ENCODE peak calls at places on chromosome 5, in nine cellular contexts. One of them, this sample, is unnamed.

GRCh38 chr5:92941806-92942205 is 639.2 kb downstream of the NR2F1-AS1 start:
- DNase-seq in NCI-H2081: no peak
- DNase-seq in cardiac fibroblast: no peak
- DNase-seq in amygdala: no peak
- DNase-seq in activated CD8-positive, alpha-beta T cell treated with anti-CD3 and anti-CD28 coated beads, Interleukin-2, amount 10 ng/mL, durations not matched to agents 7 days and 5 days: no peak
- DNase-seq in H9: no peak
- DNase-seq in AML-193: no peak
- DNase-seq in H7: no peak
- DNase-seq in upper lobe of right lung: no peak
- DNase-seq in this sample: no peak

GRCh38 chr5:170681013-170681433 is 102.5 kb upstream of the GABRP start:
- DNase-seq in NCI-H2081: no peak
- DNase-seq in cardiac fibroblast: peak; percentile 35
- DNase-seq in amygdala: no peak
- DNase-seq in activated CD8-positive, alpha-beta T cell treated with anti-CD3 and anti-CD28 coated beads, Interleukin-2, amount 10 ng/mL, durations not matched to agents 7 days and 5 days: peak; percentile 84
- DNase-seq in H9: peak; percentile 83
- DNase-seq in AML-193: no peak
- DNase-seq in H7: peak; percentile 83
- DNase-seq in upper lobe of right lung: no peak
- DNase-seq in this sample: no peak

GRCh38 chr5:176995896-176996767 is 10.4 kb downstream of the UIMC1 start:
- DNase-seq in NCI-H2081: no peak
- DNase-seq in cardiac fibroblast: peak; percentile 86
- DNase-seq in amygdala: no peak
- DNase-seq in activated CD8-positive, alpha-beta T cell treated with anti-CD3 and anti-CD28 coated beads, Interleukin-2, amount 10 ng/mL, durations not matched to agents 7 days and 5 days: no peak
- DNase-seq in H9: no peak
- DNase-seq in AML-193: no peak
- DNase-seq in H7: no peak
- DNase-seq in upper lobe of right lung: no peak
- DNase-seq in this sample: no peak

GRCh38 chr5:11733185-11733839 is 170.9 kb downstream of the CTNND2 start:
- DNase-seq in NCI-H2081: no peak
- DNase-seq in cardiac fibroblast: no peak
- DNase-seq in amygdala: no peak
- DNase-seq in activated CD8-positive, alpha-beta T cell treated with anti-CD3 and anti-CD28 coated beads, Interleukin-2, amount 10 ng/mL, durations not matched to agents 7 days and 5 days: no peak
- DNase-seq in H9: no peak
- DNase-seq in AML-193: no peak
- DNase-seq in H7: no peak
- DNase-seq in upper lobe of right lung: no peak
- DNase-seq in this sample: no peak

GRCh38 chr5:135814254-135814653 is 20.2 kb upstream of the SLC25A48 start:
- DNase-seq in NCI-H2081: no peak
- DNase-seq in cardiac fibroblast: no peak
- DNase-seq in amygdala: no peak
- DNase-seq in activated CD8-positive, alpha-beta T cell treated with anti-CD3 and anti-CD28 coated beads, Interleukin-2, amount 10 ng/mL, durations not matched to agents 7 days and 5 days: no peak
- DNase-seq in H9: no peak
- DNase-seq in AML-193: no peak
- DNase-seq in H7: no peak
- DNase-seq in upper lobe of right lung: no peak
- DNase-seq in this sample: peak; percentile 44

GRCh38 chr5:90932052-90932699 is 373.6 kb downstream of the ADGRV1 start:
- DNase-seq in NCI-H2081: peak; percentile 62
- DNase-seq in cardiac fibroblast: peak; percentile 80
- DNase-seq in amygdala: no peak
- DNase-seq in activated CD8-positive, alpha-beta T cell treated with anti-CD3 and anti-CD28 coated beads, Interleukin-2, amount 10 ng/mL, durations not matched to agents 7 days and 5 days: peak; percentile 56
- DNase-seq in H9: peak; percentile 51
- DNase-seq in AML-193: peak; percentile 39
- DNase-seq in H7: peak; percentile 63
- DNase-seq in upper lobe of right lung: no peak
- DNase-seq in this sample: no peak

GRCh38 chr5:73031839-73032238 is 76.0 kb downstream of the FCHO2 start:
- DNase-seq in NCI-H2081: peak; percentile 71
- DNase-seq in cardiac fibroblast: peak; percentile 73
- DNase-seq in amygdala: no peak
- DNase-seq in activated CD8-positive, alpha-beta T cell treated with anti-CD3 and anti-CD28 coated beads, Interleukin-2, amount 10 ng/mL, durations not matched to agents 7 days and 5 days: no peak
- DNase-seq in H9: no peak
- DNase-seq in AML-193: no peak
- DNase-seq in H7: no peak
- DNase-seq in upper lobe of right lung: no peak
- DNase-seq in this sample: no peak

GRCh38 chr5:134784946-134785620 is 26.5 kb downstream of the DDX46 start:
- DNase-seq in NCI-H2081: no peak
- DNase-seq in cardiac fibroblast: peak; percentile 7
- DNase-seq in amygdala: no peak
- DNase-seq in activated CD8-positive, alpha-beta T cell treated with anti-CD3 and anti-CD28 coated beads, Interleukin-2, amount 10 ng/mL, durations not matched to agents 7 days and 5 days: no peak
- DNase-seq in H9: no peak
- DNase-seq in AML-193: no peak
- DNase-seq in H7: peak; percentile 17
- DNase-seq in upper lobe of right lung: no peak
- DNase-seq in this sample: no peak

GRCh38 chr5:151080620-151081425 is at the start of gene TNIP1:
- DNase-seq in NCI-H2081: peak; percentile 81
- DNase-seq in cardiac fibroblast: peak; percentile 94
- DNase-seq in amygdala: peak; percentile 82
- DNase-seq in activated CD8-positive, alpha-beta T cell treated with anti-CD3 and anti-CD28 coated beads, Interleukin-2, amount 10 ng/mL, durations not matched to agents 7 days and 5 days: peak; percentile 93
- DNase-seq in H9: peak; percentile 81
- DNase-seq in AML-193: peak; percentile 74
- DNase-seq in H7: peak; percentile 97
- DNase-seq in upper lobe of right lung: peak; percentile 97
- DNase-seq in this sample: peak; percentile 99

GRCh38 chr5:65774346-65774745 is 52.3 kb downstream of the NLN start:
- DNase-seq in NCI-H2081: no peak
- DNase-seq in cardiac fibroblast: peak; percentile 66
- DNase-seq in amygdala: no peak
- DNase-seq in activated CD8-positive, alpha-beta T cell treated with anti-CD3 and anti-CD28 coated beads, Interleukin-2, amount 10 ng/mL, durations not matched to agents 7 days and 5 days: no peak
- DNase-seq in H9: no peak
- DNase-seq in AML-193: no peak
- DNase-seq in H7: no peak
- DNase-seq in upper lobe of right lung: no peak
- DNase-seq in this sample: no peak

GRCh38 chr5:107512029-107512428 is 158.7 kb downstream of the EFNA5 start:
- DNase-seq in NCI-H2081: no peak
- DNase-seq in cardiac fibroblast: no peak
- DNase-seq in amygdala: no peak
- DNase-seq in activated CD8-positive, alpha-beta T cell treated with anti-CD3 and anti-CD28 coated beads, Interleukin-2, amount 10 ng/mL, durations not matched to agents 7 days and 5 days: no peak
- DNase-seq in H9: peak; percentile 72
- DNase-seq in AML-193: no peak
- DNase-seq in H7: peak; percentile 24
- DNase-seq in upper lobe of right lung: no peak
- DNase-seq in this sample: no peak

GRCh38 chr5:157359350-157359910 is 93.5 kb downstream of the CYFIP2 start:
- DNase-seq in NCI-H2081: no peak
- DNase-seq in cardiac fibroblast: no peak
- DNase-seq in amygdala: no peak
- DNase-seq in activated CD8-positive, alpha-beta T cell treated with anti-CD3 and anti-CD28 coated beads, Interleukin-2, amount 10 ng/mL, durations not matched to agents 7 days and 5 days: no peak
- DNase-seq in H9: no peak
- DNase-seq in AML-193: no peak
- DNase-seq in H7: no peak
- DNase-seq in upper lobe of right lung: no peak
- DNase-seq in this sample: no peak

GRCh38 chr5:83471405-83472212 is at the start of gene VCAN:
- DNase-seq in NCI-H2081: no peak
- DNase-seq in cardiac fibroblast: peak; percentile 94
- DNase-seq in amygdala: no peak
- DNase-seq in activated CD8-positive, alpha-beta T cell treated with anti-CD3 and anti-CD28 coated beads, Interleukin-2, amount 10 ng/mL, durations not matched to agents 7 days and 5 days: no peak
- DNase-seq in H9: peak; percentile 82
- DNase-seq in AML-193: no peak
- DNase-seq in H7: peak; percentile 73
- DNase-seq in upper lobe of right lung: peak; percentile 63
- DNase-seq in this sample: peak; percentile 69

This sample was measured in spleen.